ENCODE peak calls at places on chromosome 6, in seven cellular contexts. One of them, this sample, is unnamed. For H3K4me1 and H3K9me3, the result is how much of the 10 kb centered on the place peaks cover.

GRCh38 chr6:8274240-8274639 is 161.1 kb downstream of the SLC35B3 start:
- DNase-seq in kidney: no peak
- DNase-seq in psoas muscle: no peak
- DNase-seq in A549: no peak
- DNase-seq in BE2C: no peak
- DNase-seq in mucosa of descending colon: no peak
- DNase-seq in OCI-LY7: no peak
- DNase-seq in this sample: no peak

GRCh38 chr6:13796781-13797180 is 17.6 kb downstream of the MCUR1 start:
- DNase-seq in A549: no peak
- DNase-seq in psoas muscle: no peak
- DNase-seq in BE2C: no peak
- DNase-seq in mucosa of descending colon: no peak
- DNase-seq in OCI-LY7: no peak
- DNase-seq in kidney: no peak
- DNase-seq in this sample: no peak

GRCh38 chr6:111686249-111686997 is 80.7 kb upstream of the TRAF3IP2 start:
- DNase-seq in mucosa of descending colon: no peak
- DNase-seq in kidney: no peak
- DNase-seq in OCI-LY7: no peak
- DNase-seq in A549: no peak
- DNase-seq in BE2C: peak
- DNase-seq in psoas muscle: no peak
- DNase-seq in this sample: peak

GRCh38 chr6:6725120-6725833 is 136.8 kb downstream of the LY86 start:
- DNase-seq in mucosa of descending colon: peak
- DNase-seq in OCI-LY7: no peak
- DNase-seq in BE2C: no peak
- DNase-seq in kidney: peak
- DNase-seq in A549: no peak
- DNase-seq in psoas muscle: no peak
- DNase-seq in this sample: no peak

GRCh38 chr6:23985015-23985414 is 141.0 kb upstream of the NRSN1 start:
- DNase-seq in A549: no peak
- DNase-seq in psoas muscle: no peak
- DNase-seq in mucosa of descending colon: no peak
- DNase-seq in OCI-LY7: no peak
- DNase-seq in BE2C: no peak
- DNase-seq in kidney: no peak
- DNase-seq in this sample: no peak

GRCh38 chr6:47008397-47008763 is 33.8 kb downstream of the ADGRF1 start:
- DNase-seq in OCI-LY7: no peak
- DNase-seq in mucosa of descending colon: no peak
- DNase-seq in BE2C: no peak
- DNase-seq in psoas muscle: no peak
- DNase-seq in kidney: no peak
- DNase-seq in A549: no peak
- DNase-seq in this sample: no peak

GRCh38 chr6:90074161-90074560 is 179.9 kb downstream of the GJA10 start:
- DNase-seq in psoas muscle: no peak
- DNase-seq in OCI-LY7: no peak
- DNase-seq in mucosa of descending colon: no peak
- DNase-seq in BE2C: no peak
- DNase-seq in kidney: no peak
- DNase-seq in A549: no peak
- DNase-seq in this sample: no peak

GRCh38 chr6:145155873-145156782 is 579.2 kb downstream of the EPM2A start:
- DNase-seq in A549: no peak
- DNase-seq in kidney: no peak
- DNase-seq in OCI-LY7: no peak
- DNase-seq in psoas muscle: no peak
- DNase-seq in mucosa of descending colon: no peak
- DNase-seq in BE2C: no peak
- DNase-seq in this sample: no peak

GRCh38 chr6:132401120-132401940 is at the start of gene MOXD1:
- DNase-seq in OCI-LY7: no peak
- DNase-seq in A549: peak
- DNase-seq in kidney: peak
- DNase-seq in BE2C: peak
- DNase-seq in mucosa of descending colon: peak
- DNase-seq in psoas muscle: peak
- DNase-seq in this sample: peak

GRCh38 chr6:43884660-43885022 is 114.6 kb downstream of the VEGFA start:
- DNase-seq in OCI-LY7: no peak
- DNase-seq in BE2C: no peak
- DNase-seq in mucosa of descending colon: no peak
- DNase-seq in A549: no peak
- DNase-seq in kidney: peak
- DNase-seq in psoas muscle: no peak
- DNase-seq in this sample: no peak

GRCh38 chr6:41475164-41475563 is 71.0 kb upstream of the FOXP4 start:
- DNase-seq in OCI-LY7: no peak
- DNase-seq in kidney: no peak
- DNase-seq in mucosa of descending colon: no peak
- DNase-seq in A549: no peak
- DNase-seq in BE2C: no peak
- DNase-seq in psoas muscle: no peak
- DNase-seq in this sample: no peak

GRCh38 chr6:148383658-148384417 is 41.2 kb downstream of the SASH1 start:
- DNase-seq in A549: no peak
- DNase-seq in mucosa of descending colon: no peak
- DNase-seq in psoas muscle: no peak
- DNase-seq in BE2C: no peak
- DNase-seq in kidney: no peak
- DNase-seq in OCI-LY7: no peak
- DNase-seq in this sample: no peak
- H3K4me1 ChIP-seq in A549: under half
- H3K4me1 ChIP-seq in mucosa of descending colon: under half
- H3K4me1 ChIP-seq in psoas muscle: under half
- H3K4me1 ChIP-seq in BE2C: under half
- H3K4me1 ChIP-seq in kidney: under half
- H3K4me1 ChIP-seq in OCI-LY7: under half
- H3K4me1 ChIP-seq in this sample: under half

DNA sequence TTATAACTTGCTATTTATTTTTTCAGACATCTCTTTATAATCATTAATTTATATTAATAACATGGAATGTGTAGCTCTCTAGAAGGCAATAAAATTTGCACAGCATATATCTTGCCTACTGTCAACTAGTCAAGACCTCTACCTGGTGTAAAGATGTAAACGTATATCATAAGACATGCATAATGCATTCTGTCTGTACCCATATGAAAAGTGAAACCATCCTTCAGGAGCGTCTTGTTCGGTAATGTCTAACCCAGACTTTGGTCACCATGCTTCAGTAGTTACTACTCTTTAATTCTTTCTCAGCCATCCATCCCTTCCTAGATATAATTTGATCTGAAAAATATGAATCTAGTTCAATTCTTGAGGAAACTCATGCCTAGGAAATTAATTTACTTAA is 21.0 kb downstream of the CEP43 start:
- DNase-seq in psoas muscle: no peak
- DNase-seq in BE2C: no peak
- DNase-seq in mucosa of descending colon: no peak
- DNase-seq in OCI-LY7: no peak
- DNase-seq in kidney: no peak
- DNase-seq in A549: no peak
- DNase-seq in this sample: no peak
- H3K9me3 ChIP-seq in psoas muscle: under half
- H3K9me3 ChIP-seq in BE2C: under half
- H3K9me3 ChIP-seq in mucosa of descending colon: under half
- H3K9me3 ChIP-seq in OCI-LY7: under half
- H3K9me3 ChIP-seq in kidney: under half
- H3K9me3 ChIP-seq in A549: under half
- H3K9me3 ChIP-seq in this sample: under half

GRCh38 chr6:73734843-73735453 is 38.9 kb downstream of the CD109 start:
- DNase-seq in A549: no peak
- DNase-seq in mucosa of descending colon: no peak
- DNase-seq in BE2C: no peak
- DNase-seq in kidney: no peak
- DNase-seq in OCI-LY7: no peak
- DNase-seq in psoas muscle: no peak
- DNase-seq in this sample: no peak

GRCh38 chr6:73732845-73733675 is 37.1 kb downstream of the CD109 start:
- DNase-seq in psoas muscle: no peak
- DNase-seq in BE2C: peak
- DNase-seq in kidney: no peak
- DNase-seq in A549: peak
- DNase-seq in mucosa of descending colon: no peak
- DNase-seq in OCI-LY7: peak
- DNase-seq in this sample: peak

GRCh38 chr6:73738367-73739028 is 42.5 kb downstream of the CD109 start:
- DNase-seq in kidney: no peak
- DNase-seq in mucosa of descending colon: no peak
- DNase-seq in OCI-LY7: no peak
- DNase-seq in psoas muscle: no peak
- DNase-seq in BE2C: no peak
- DNase-seq in A549: no peak
- DNase-seq in this sample: no peak

GRCh38 chr6:73731285-73731684 is 35.3 kb downstream of the CD109 start:
- DNase-seq in BE2C: no peak
- DNase-seq in OCI-LY7: no peak
- DNase-seq in psoas muscle: no peak
- DNase-seq in mucosa of descending colon: no peak
- DNase-seq in A549: no peak
- DNase-seq in kidney: no peak
- DNase-seq in this sample: no peak

DNA sequence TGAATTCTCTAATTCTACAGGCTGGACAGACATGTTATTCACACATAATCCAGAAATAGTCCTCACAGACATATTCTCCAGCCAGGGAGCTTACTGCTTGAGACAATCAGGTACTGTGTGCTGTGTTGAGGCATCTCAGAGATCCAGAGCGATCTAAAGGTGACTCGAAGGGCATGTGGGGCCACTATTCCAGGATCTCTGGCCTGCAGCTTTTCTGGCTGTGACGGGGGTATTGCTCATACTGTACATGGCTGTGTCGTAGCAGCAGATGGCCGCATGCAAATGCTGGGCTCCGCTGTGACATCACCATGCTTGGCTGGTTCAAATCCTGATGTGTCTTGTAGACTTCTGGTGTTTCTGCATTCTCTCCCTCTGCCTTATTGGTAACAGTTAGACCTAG is 37.8 kb downstream of the CD109 start:
- DNase-seq in mucosa of descending colon: no peak
- DNase-seq in A549: no peak
- DNase-seq in OCI-LY7: no peak
- DNase-seq in kidney: no peak
- DNase-seq in psoas muscle: no peak
- DNase-seq in BE2C: no peak
- DNase-seq in this sample: no peak
- H3K4me3 ChIP-seq in mucosa of descending colon: no peak
- H3K4me3 ChIP-seq in A549: no peak
- H3K4me3 ChIP-seq in OCI-LY7: no peak
- H3K4me3 ChIP-seq in kidney: no peak
- H3K4me3 ChIP-seq in psoas muscle: no peak
- H3K4me3 ChIP-seq in BE2C: no peak
- H3K4me3 ChIP-seq in this sample: no peak

GRCh38 chr6:133681880-133682279 is 207.0 kb upstream of the TCF21 start:
- DNase-seq in A549: no peak
- DNase-seq in OCI-LY7: no peak
- DNase-seq in BE2C: no peak
- DNase-seq in mucosa of descending colon: no peak
- DNase-seq in psoas muscle: no peak
- DNase-seq in kidney: no peak
- DNase-seq in this sample: peak

GRCh38 chr6:133683603-133684002 is 205.3 kb upstream of the TCF21 start:
- DNase-seq in psoas muscle: no peak
- DNase-seq in mucosa of descending colon: no peak
- DNase-seq in OCI-LY7: no peak
- DNase-seq in kidney: no peak
- DNase-seq in BE2C: no peak
- DNase-seq in A549: no peak
- DNase-seq in this sample: no peak

GRCh38 chr6:133682506-133683290 is 206.2 kb upstream of the TCF21 start:
- DNase-seq in kidney: no peak
- DNase-seq in OCI-LY7: no peak
- DNase-seq in mucosa of descending colon: no peak
- DNase-seq in BE2C: no peak
- DNase-seq in A549: no peak
- DNase-seq in psoas muscle: no peak
- DNase-seq in this sample: no peak

DNA sequence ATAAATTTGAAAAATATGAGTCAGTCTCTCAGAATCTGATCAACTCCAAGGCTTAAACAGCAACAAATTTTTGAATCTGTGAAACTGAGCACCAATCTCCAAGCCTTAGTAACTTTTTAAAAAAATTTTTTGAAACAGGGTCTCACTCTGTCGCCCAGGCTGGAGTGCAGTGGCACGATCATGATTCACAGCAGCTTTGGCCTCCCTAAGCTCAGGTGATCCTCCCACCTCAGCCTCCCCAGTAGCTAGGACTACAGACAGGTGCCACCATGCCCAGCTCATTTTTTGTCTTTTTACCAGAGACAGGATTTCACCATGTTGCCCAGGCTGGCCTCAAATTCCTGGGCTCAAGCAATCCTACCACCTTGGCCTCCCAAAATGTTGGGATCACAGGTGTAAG is 207.9 kb upstream of the TCF21 start:
- DNase-seq in OCI-LY7: no peak
- DNase-seq in psoas muscle: no peak
- DNase-seq in BE2C: no peak
- DNase-seq in A549: no peak
- DNase-seq in kidney: no peak
- DNase-seq in mucosa of descending colon: no peak
- DNase-seq in this sample: no peak
- H3K4me1 ChIP-seq in OCI-LY7: under half
- H3K4me1 ChIP-seq in psoas muscle: under half
- H3K4me1 ChIP-seq in BE2C: under half
- H3K4me1 ChIP-seq in A549: under half
- H3K4me1 ChIP-seq in kidney: under half
- H3K4me1 ChIP-seq in mucosa of descending colon: under half
- H3K4me1 ChIP-seq in this sample: under half

DNA sequence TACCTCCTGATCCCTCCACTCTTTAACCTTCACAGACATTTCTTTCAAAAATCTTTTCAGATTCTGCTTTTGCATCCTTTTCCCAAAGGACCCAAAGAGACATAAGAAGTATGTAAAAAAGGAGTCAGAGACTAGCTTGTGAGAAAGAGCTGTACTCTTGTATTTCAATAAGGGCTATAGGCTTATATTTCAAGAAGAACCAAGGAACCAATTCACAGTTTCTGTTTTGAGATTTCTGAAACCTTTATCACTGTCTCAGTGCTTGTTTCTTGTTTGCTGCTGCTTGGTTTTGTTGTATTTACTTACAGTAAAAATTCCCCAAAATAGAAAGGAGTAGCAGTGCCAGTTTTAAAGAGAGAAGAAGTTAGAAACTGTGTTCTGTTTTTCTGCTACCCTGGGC is 461.6 kb upstream of the ID4 start:
- DNase-seq in BE2C: no peak
- DNase-seq in kidney: no peak
- DNase-seq in mucosa of descending colon: no peak
- DNase-seq in OCI-LY7: no peak
- DNase-seq in A549: no peak
- DNase-seq in psoas muscle: no peak
- DNase-seq in this sample: no peak
- H3K9me3 ChIP-seq in BE2C: under half
- H3K9me3 ChIP-seq in kidney: under half
- H3K9me3 ChIP-seq in mucosa of descending colon: under half
- H3K9me3 ChIP-seq in OCI-LY7: under half
- H3K9me3 ChIP-seq in A549: under half
- H3K9me3 ChIP-seq in psoas muscle: under half
- H3K9me3 ChIP-seq in this sample: under half